ENCODE peak calls at places on chromosome 3, in six cellular contexts. W is GM23248, J is H1, H is spleen, C is SJSA1, M is cardiac fibroblast. A is an unnamed sample.

GRCh38 chr3:128416578-128417150 is 50.0 kb downstream of the DNAJB8 start:
- DNase-seq in M (peak; percentile 44), W (peak; percentile 95), C (peak; percentile 57), J (no peak), H (no peak), A (no peak)

GRCh38 chr3:107429330-107430181 is 52.3 kb downstream of the CCDC54 start:
- DNase-seq in W (peak; percentile 94), H (peak; percentile 90), J (peak; percentile 68), C (peak; percentile 76), M (peak; percentile 93), A (peak; percentile 88)

GRCh38 chr3:67655364-67656121 is 1.1 kb upstream of the SUCLG2 start:
- DNase-seq in C (no peak), H (peak; percentile 88), W (peak; percentile 16), J (no peak), M (no peak), A (no peak)

GRCh38 chr3:142218703-142219102 is 6.7 kb downstream of the GK5 start:
- DNase-seq in W (peak; percentile 27), M (no peak), C (no peak), J (no peak), H (no peak), A (no peak)

GRCh38 chr3:66430876-66431275 is 69.9 kb downstream of the LRIG1 start:
- DNase-seq in M (no peak), W (no peak), C (no peak), J (no peak), H (no peak), A (no peak)

GRCh38 chr3:30894521-30895289 is at the start of gene GADL1:
- DNase-seq in H (peak; percentile 74), J (no peak), C (peak; percentile 11), M (peak; percentile 20), W (peak; percentile 72), A (no peak)

GRCh38 chr3:24704496-24704895 is 209.8 kb upstream of the THRB start:
- DNase-seq in M (peak; percentile 71), C (no peak), W (peak; percentile 47), H (no peak), J (no peak), A (no peak)

GRCh38 chr3:4835616-4836043 is 143.6 kb upstream of the BHLHE40 start:
- DNase-seq in M (no peak), C (no peak), J (no peak), W (no peak), H (no peak), A (no peak)

GRCh38 chr3:163328680-163329079 is 1749.6 kb downstream of the SI start:
- DNase-seq in W (no peak), C (no peak), M (no peak), J (peak; percentile 21), H (no peak), A (no peak)

GRCh38 chr3:110495201-110495927 is 576.3 kb upstream of the NECTIN3 start:
- DNase-seq in W (no peak), C (no peak), M (no peak), H (no peak), J (no peak), A (no peak)

GRCh38 chr3:34955684-34956083 is 683.6 kb upstream of the ARPP21 start:
- DNase-seq in C (no peak), M (no peak), W (no peak), J (no peak), H (no peak), A (no peak)

GRCh38 chr3:113287818-113288648 is 76.7 kb downstream of the BOC start:
- DNase-seq in M (peak; percentile 80), C (peak; percentile 60), J (no peak), W (peak; percentile 70), H (no peak), A (no peak)

GRCh38 chr3:105862217-105862616 is 6.6 kb downstream of the CBLB start:
- DNase-seq in M (no peak), H (no peak), J (no peak), C (no peak), W (no peak), A (no peak)

GRCh38 chr3:79297242-79297641 is 470.6 kb downstream of the ROBO1 start:
- DNase-seq in J (no peak), H (no peak), W (peak; percentile 90), C (peak; percentile 83), M (peak; percentile 79), A (no peak)

GRCh38 chr3:184618793-184619192 is 57.2 kb downstream of the EPHB3 start:
- DNase-seq in M (no peak), W (no peak), C (no peak), H (no peak), J (no peak), A (no peak)

GRCh38 chr3:171966533-171967136 is 72.7 kb upstream of the FNDC3B start:
- DNase-seq in J (no peak), W (peak; percentile 48), M (peak; percentile 51), H (no peak), C (no peak), A (no peak)

GRCh38 chr3:45690331-45691035 is 1.3 kb downstream of the SACM1L start:
- DNase-seq in C (no peak), J (no peak), M (no peak), W (peak; percentile 38), H (no peak), A (no peak)

GRCh38 chr3:56782900-56783299 is 18.8 kb downstream of the ARHGEF3 start:
- DNase-seq in C (no peak), J (no peak), H (no peak), W (no peak), M (no peak), A (no peak)
- H3K4me3 ChIP-seq in C (no peak overlapping the region), J (no peak overlapping the region), H (no peak overlapping the region), W (no peak overlapping the region), M (no peak overlapping the region), A (peak overlapping the region; percentile 17)

GRCh38 chr3:15795563-15796308 is 2.0 kb downstream of the ANKRD28 start:
- DNase-seq in M (peak; percentile 74), J (no peak), W (peak; percentile 86), H (no peak), C (peak; percentile 30), A (no peak)

GRCh38 chr3:15796771-15797599 is 794 bp downstream of the ANKRD28 start:
- DNase-seq in C (peak; percentile 81), J (no peak), H (no peak), W (peak; percentile 89), M (peak; percentile 72), A (no peak)

GRCh38 chr3:15798533-15799245 is 910 bp upstream of the ANKRD28 start:
- DNase-seq in M (no peak), J (no peak), W (no peak), C (no peak), H (no peak), A (no peak)

GRCh38 chr3:15796331-15796730 is 1.4 kb downstream of the ANKRD28 start:
- DNase-seq in M (no peak), C (no peak), H (no peak), J (no peak), W (no peak), A (no peak)

GRCh38 chr3:15797600-15798303 is at the start of gene ANKRD28:
- DNase-seq in H (no peak), C (peak; percentile 91), J (no peak), W (peak; percentile 96), M (peak; percentile 97), A (no peak)
- H3K4me3 ChIP-seq in H (peak within 1 kb of the TSS; percentile 25), C (peak within 1 kb of the TSS; percentile 42), J (no peak within 1 kb of the TSS), W (peak within 1 kb of the TSS; percentile 95), M (peak within 1 kb of the TSS; percentile 62), A (peak within 1 kb of the TSS; percentile 68)

DNA sequence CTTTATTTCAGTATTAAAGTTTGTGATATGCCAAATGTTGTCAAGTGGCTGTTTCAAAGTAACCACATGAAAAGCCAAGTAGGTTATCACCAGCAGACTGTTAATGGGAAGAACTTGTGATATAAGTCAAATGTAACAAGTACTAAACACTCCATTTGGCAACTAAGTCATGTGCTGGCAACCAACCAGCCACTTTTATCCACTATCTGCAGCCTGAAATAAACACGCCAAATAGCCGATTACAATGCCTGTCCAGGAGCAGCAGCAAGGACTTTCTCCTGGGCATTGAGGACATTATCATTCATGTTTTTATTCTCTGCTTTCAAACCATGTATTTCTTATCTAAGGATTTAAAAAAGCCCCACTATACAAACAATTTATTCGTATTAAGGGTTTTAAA is 448.8 kb downstream of the ERC2 start:
- DNase-seq in W (no peak), H (no peak), M (peak; percentile 12), J (no peak), C (no peak), A (no peak)
- H3K4me3 ChIP-seq in W (no peak overlapping the region), H (no peak overlapping the region), M (no peak overlapping the region), J (no peak overlapping the region), C (no peak overlapping the region), A (no peak overlapping the region)

GRCh38 chr3:61247191-61247590 is 4.1 kb downstream of the FHIT start:
- DNase-seq in H (no peak), C (no peak), J (no peak), M (no peak), W (no peak), A (no peak)
- H3K4me3 ChIP-seq in H (no peak overlapping the region), C (no peak overlapping the region), J (no peak overlapping the region), M (no peak overlapping the region), W (no peak overlapping the region), A (no peak overlapping the region)

DNA sequence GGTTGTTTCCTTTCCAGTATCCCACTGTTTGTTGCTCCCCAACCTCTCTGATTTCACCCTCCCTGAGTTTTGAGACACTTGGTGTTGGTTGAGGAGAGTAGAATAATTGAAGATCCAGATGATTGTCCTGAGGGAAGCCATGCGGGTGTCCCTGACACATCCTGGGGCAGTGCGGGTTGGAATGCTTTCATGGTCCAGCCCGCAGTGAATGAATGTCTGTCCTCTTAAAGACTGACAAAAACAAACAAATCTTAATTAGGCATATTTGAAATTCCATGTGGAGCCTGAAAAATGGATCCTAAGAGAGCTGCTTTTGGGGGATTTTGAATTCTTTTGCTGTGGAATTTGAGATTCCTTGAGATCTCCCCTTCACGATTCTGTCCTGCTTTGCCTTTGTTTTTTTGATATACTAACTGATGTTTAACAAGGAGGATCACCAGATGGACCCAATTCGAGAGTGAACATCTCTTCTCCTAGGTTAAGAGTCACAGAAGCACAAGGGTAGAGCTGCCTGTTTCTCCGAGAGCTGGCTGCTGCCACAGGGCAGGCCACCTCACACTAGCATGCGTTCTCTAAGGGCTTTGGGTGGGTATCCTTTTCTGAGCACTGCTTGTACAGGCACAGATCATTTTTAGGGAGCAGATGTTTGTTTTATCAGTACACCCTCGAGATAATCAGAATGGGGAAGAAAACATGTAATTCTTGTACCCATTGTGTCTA is 47.4 kb downstream of the GPR171 start:
- DNase-seq in W (no peak), M (no peak), J (peak; percentile 13), H (no peak), C (peak; percentile 65), A (no peak)
- H3K4me3 ChIP-seq in W (no peak overlapping the region), M (no peak overlapping the region), J (no peak overlapping the region), H (no peak overlapping the region), C (no peak overlapping the region), A (no peak overlapping the region)

A was measured in coronary artery.